ENCODE peak calls at places on chromosomes 5 and 9, in five cellular contexts. R is hepatocyte, D is keratinocyte, W is PC-3, P is HepG2. G is an unnamed sample. For H3K4me1, the result is how much of the 10 kb centered on the place peaks cover.

GRCh38 chr5:122963305-122963704 is 73.2 kb downstream of the PPIC start:
- DNase-seq in P (no peak), W (no peak), R (no peak), D (no peak), G (no peak)

GRCh38 chr9:128101690-128102089 is 25.8 kb downstream of the PTGES2 start:
- DNase-seq in P (no peak), D (no peak), W (no peak), R (no peak), G (no peak)

GRCh38 chr5:115718853-115719252 is 93.0 kb upstream of the TMED7 start:
- DNase-seq in P (no peak), D (no peak), R (no peak), W (no peak), G (no peak)

GRCh38 chr9:88460583-88461332 is 72.5 kb downstream of the SPIN1 start:
- DNase-seq in R (no peak), W (peak), D (no peak), P (no peak), G (peak)

GRCh38 chr5:103411721-103412120 is 150.9 kb downstream of the NUDT12 start:
- DNase-seq in P (no peak), W (no peak), D (no peak), R (no peak), G (no peak)

GRCh38 chr9:116713266-116713665 is 26.2 kb downstream of the TRIM32 start:
- DNase-seq in R (no peak), D (no peak), P (no peak), W (no peak), G (no peak)

GRCh38 chr9:125261501-125262216 is at the start of gene GAPVD1:
- DNase-seq in P (peak), W (peak), R (peak), D (no peak), G (peak)

GRCh38 chr9:89386797-89387196 is 68.5 kb downstream of the SECISBP2 start:
- DNase-seq in P (no peak), R (no peak), W (no peak), D (no peak), G (no peak)

GRCh38 chr5:168174376-168174775 is 117.1 kb upstream of the WWC1 start:
- DNase-seq in W (no peak), R (peak), P (no peak), D (no peak), G (no peak)

DNA sequence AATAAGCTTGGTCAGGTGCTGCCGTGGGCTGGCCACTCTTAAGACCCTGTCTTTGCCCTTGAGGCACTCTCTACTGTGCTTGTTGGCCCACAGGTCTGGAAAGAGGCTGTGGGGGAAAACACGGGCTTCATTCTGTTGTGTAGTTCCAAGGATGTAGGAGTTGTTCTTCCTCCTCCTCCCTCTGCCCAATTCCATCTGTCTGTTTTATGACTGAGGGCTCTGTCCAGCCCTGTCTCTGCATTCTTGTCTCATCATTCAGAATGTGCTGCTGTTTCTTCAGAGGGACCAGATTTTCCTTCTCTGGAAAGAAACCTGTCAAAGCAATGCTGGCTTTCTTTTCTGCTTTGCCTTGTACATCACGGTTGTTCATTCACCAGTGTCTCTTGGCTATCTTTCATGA is 84.1 kb downstream of the MAP1B start:
- DNase-seq in W (no peak), R (no peak), D (no peak), P (no peak), G (no peak)
- TF ChIP-seq EZH2 in W (no peak), R (no peak), D (no peak), P (no peak), G (no peak)

GRCh38 chr9:121946465-121946864 is 146.6 kb downstream of the TTLL11 start:
- DNase-seq in D (no peak), W (no peak), R (no peak), P (no peak), G (no peak)

GRCh38 chr9:121947683-121948300 is 145.3 kb downstream of the TTLL11 start:
- DNase-seq in W (no peak), D (no peak), P (no peak), R (no peak), G (peak)

GRCh38 chr9:121949766-121950165 is 143.3 kb downstream of the TTLL11 start:
- DNase-seq in P (no peak), D (no peak), W (no peak), R (no peak), G (no peak)

GRCh38 chr9:121950441-121950840 is 142.7 kb downstream of the TTLL11 start:
- DNase-seq in D (no peak), R (no peak), P (no peak), W (no peak), G (no peak)

GRCh38 chr9:121949364-121949763 is 143.7 kb downstream of the TTLL11 start:
- DNase-seq in P (no peak), W (no peak), R (no peak), D (peak), G (no peak)
- H3K4me1 ChIP-seq in P (under half), W (under half), R (under half), D (half or more), G (under half)

GRCh38 chr9:109423877-109424276 is 74.2 kb downstream of the PTPN3 start:
- DNase-seq in P (no peak), D (no peak), R (no peak), W (no peak), G (no peak)
- TF ChIP-seq EZH2 in P (no peak), D (no peak), R (no peak), W (no peak), G (no peak)

DNA sequence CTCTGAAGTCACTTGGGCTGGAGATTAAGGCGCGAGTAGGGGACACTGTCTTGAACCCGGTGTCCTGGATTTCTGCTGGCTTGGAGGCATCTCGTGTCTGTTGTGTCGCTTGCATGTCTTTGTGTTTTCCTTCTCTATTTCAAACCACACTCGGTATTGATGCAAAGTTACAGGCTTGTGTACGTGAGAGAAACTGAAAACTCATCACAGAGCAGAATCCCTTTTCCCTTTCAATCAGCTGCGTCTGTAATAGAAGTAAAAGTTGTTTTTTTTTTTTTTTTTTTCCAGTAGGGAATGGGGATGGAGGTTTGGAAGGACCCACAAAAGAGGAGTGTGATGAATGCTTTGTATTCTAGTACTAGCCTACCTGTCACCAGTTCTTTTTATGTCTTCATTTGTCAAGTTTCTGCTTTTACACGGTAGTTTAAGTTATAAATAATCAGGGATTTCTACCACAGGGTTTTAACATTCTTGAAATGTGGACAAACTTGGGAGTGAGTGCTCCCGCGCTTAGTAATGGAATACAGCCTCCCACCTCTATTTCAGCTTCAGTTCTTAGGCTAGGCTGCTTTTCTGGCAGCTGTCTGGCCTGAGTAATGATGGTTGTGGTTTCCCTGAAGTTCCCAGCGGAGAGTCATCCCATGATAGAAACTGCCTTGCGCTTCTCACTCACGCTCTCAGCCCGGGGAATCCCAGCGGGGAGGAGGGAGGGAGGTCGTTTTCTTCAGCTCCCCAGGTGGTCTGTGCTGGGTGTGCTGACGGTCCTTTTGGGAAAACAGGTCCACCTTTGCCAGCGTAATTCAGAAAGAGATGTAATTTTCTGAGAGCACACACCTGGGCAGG is 789 bp downstream of the TJP2 start:
- DNase-seq in P (peak), D (no peak), R (peak), W (peak), G (peak)
- H3K4me1 ChIP-seq in P (half or more), D (half or more), R (under half), W (half or more), G (under half)

DNA sequence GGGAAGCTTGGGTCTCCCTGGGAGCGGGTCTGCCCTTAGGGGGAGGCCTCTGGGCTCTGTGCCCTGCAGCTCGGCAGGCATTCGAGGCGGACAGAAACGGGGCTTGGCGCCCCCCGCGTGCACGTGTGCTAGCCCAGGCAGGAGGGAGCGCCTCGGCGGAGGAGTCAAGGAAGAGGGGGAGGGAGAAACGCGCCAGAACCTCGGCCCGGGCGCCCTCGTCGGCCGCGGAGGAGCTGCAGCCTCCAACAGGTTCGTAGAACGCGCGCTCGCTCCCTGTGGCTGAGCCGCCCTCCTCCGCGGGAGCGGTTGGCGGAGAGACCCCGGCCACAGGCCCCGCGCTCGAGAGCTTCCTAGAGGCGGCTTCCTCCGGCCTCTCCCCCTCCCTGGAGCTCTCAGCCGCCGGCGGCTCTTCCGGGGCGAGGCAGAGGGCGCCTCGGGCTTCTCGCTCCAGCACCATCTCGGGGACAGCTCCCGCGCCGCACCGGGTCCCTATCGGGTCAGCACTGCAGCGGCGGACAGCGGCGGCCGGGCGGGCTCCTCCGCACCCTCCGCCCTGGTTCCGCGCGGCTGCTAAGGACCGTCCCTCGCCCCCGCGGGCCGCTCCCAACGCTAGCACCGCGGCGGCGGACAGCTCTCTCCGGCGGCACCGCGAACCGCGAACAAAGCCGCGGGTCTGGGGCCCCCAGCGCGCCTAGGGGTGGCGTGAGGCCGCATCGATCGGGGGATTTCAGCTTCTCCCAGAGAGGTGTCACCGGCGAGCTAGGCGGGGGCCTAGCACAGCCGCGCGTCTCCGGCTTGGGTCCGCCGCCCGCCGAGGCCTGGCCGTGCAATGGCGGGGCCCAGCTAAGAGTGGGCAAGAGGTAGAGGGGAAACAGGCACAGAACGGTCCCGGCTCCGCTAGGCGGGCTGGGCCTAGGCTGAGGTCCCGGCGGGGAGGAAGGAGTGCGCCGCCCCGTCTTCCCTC is 74.6 kb upstream of the CPLX2 start:
- DNase-seq in R (peak), W (peak), P (peak), D (no peak), G (peak)
- TF ChIP-seq EZH2 in R (peak), W (no peak), P (no peak), D (no peak), G (no peak)

DNA sequence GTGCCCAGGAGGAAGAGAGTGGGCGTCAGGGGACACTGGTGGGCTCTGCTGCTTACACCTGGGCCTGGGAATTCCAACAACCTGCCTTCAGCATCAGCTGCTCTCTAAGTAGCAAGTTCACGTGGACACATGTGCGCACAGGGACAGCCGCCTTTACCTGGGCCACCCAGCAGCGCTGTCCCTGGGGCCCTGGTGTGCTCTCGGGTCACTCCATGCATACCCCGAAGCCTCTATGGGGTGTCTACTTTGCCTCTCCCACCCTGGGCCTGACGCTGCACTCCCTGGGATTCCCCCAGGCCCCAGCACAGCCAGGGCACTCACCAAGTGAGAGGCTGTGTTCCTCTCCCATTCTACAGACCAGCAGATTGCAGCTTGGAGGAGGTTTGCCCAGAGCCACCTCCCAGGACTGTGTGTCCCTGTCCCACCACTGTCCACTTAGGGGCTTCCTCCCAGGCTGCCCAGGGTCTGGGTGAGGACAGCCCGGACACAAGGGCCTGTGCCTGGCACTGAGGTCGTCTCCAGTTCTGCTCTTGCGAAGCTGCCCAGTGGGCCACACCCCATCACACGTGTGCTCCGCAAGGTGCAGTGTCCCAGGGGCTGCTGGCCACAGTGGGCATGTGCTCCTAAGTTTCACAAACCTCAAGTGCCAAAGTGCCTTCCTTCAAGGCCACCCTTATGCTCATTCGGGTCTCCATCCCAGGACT is 5.9 kb downstream of the NINJ1 start:
- DNase-seq in R (peak), P (no peak), W (no peak), D (no peak), G (no peak)
- H3K4me1 ChIP-seq in R (under half), P (half or more), W (under half), D (under half), G (under half)

DNA sequence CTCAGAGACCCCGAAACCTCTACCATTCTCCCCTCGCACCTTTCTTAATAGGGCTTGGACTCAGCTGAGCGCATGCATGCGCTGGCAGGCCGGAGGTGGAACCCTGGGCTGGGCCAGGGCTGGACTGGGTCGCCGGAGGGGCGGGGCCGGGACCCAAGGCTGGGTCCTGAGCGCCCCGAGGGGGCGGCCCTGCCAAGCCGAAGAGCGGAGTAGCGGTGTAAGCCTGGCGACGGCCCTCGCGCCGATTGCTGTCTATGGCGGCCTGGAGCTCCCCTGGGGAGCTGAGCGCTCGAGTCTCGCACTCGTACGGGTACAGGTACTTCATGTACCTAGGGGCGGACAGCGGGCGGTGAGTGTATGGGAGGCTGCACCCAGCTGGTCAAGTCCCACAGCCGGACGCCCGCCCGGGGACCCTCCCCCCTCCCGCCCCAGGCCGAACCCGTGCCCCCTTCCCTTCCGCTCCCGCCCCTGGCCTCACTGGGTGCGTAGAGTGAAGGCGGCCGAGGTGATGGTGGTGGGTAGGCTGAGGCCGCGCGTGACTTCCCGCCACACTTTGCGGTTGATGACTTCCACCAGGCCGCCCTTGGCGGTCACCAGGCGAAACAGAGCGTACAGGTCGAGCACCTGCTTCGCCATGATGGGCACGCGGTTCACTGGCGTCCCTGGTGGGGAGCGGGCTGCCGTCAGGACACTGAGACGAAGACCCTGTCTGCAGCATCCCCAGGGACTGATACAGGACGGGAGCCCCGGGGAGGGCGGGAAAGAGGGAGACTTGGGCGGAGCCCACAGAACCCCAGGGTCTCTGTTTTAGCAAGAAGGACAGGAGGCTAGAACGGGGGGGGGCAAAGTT is 3.3 kb upstream of the DCTN3 start:
- DNase-seq in W (no peak), R (no peak), P (no peak), D (no peak), G (no peak)
- TF ChIP-seq EZH2 in W (no peak), R (no peak), P (no peak), D (no peak), G (no peak)

GRCh38 chr9:21997480-21997879 is 2.9 kb downstream of the CDKN2B-AS1 start:
- DNase-seq in D (no peak), R (no peak), W (no peak), P (no peak), G (no peak)

GRCh38 chr9:21998026-21998425 is 3.4 kb downstream of the CDKN2B-AS1 start:
- DNase-seq in D (no peak), R (no peak), W (no peak), P (no peak), G (no peak)

GRCh38 chr9:22005083-22005699 is 3.9 kb downstream of the CDKN2B start:
- DNase-seq in W (no peak), P (no peak), D (no peak), R (no peak), G (no peak)

GRCh38 chr9:22005700-22006605 is 3.2 kb downstream of the CDKN2B start:
- DNase-seq in D (no peak), R (peak), W (no peak), P (no peak), G (no peak)

DNA sequence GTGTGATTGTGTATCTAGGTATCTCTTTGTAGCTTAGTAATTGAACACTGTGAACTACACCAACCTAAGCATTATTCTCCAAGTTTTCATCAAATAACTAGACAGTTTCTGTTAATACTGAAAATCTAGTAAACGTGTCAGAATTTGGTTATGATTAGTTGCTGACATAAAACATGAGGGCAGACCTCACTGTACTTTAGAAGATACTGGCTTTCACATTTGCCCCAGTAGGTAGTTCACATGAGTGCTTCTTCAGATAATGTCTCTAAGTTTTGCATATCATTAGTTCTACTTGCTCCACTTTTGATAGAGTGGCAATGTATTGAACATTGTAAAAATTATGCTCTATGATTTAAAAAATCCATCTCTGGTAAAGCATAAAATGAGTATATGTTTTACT is 7.1 kb downstream of the CDKN2B start:
- DNase-seq in W (no peak), R (no peak), P (no peak), D (no peak), G (no peak)
- H3K4me1 ChIP-seq in W (under half), R (under half), P (under half), D (under half), G (under half)

DNA sequence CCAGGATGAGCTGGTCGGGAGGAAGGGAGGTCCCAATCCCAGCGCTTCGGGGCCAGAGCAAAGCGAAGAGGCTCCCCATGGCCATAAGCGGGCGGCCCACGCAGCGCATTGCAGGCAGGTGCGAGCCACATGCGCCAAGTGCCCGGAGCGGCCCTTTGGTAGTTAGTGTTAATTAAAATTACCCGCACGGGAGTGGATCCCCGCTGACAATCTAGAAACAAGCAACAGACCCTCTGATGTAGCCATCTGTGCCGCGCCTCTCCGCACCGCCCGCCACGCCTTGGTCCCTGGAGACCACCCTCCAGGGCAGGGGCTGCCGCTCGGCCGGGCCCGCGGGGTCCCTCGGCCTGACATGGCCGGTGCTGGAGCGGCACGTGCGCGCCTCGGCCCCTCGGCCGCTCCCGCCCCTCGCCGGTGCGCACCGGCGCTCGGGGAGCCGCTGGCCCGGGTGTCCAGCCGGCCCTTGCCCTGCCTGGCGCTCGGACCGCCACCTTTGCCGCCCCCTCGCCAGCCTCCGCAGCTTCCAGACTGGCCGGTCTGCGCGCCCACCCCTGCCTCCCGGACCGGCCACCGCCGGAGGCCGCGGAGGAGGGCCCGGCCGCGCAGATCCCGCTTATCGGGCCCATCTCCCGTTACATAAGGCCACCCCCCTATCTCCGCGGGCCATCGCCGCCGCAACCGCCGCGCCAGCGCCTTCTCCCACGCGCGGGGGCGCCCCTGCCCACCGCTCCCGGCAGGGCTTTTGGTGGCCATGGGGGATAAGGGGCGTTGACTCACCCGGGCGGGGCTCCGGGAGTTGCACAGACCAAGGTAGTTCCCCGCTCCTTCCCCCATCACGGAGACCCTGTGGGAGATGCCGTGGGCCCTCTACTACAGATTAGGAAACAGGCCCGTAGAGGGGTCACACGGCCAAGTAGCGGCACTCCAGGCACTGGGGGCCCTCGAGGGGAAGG is 1.9 kb upstream of the IL13 start:
- DNase-seq in W (no peak), P (no peak), D (no peak), R (peak), G (peak)
- TF ChIP-seq EZH2 in W (no peak), P (no peak), D (peak), R (peak), G (no peak)

G was measured in A673.